ENCODE peak calls at places on chromosomes 16 and 17, in nine cellular contexts. One of them, this sample, is unnamed.

GRCh38 chr16:24990803-24991202 is 24.4 kb downstream of the ARHGAP17 start:
- ATAC-seq in right lobe of liver: no peak
- ATAC-seq in RWPE2: no peak
- ATAC-seq in heart right ventricle: no peak
- ATAC-seq in B cell: no peak
- ATAC-seq in Right ventricle myocardium superior: no peak
- ATAC-seq in stimulated activated naive B cell treated with anti-CD40 and anti-IgM and Interleukin-4, amounts not matched to agents 10 μg/mL and 1 μg/mL and 100 μg/mL, for 72 hours: no peak
- ATAC-seq in stimulated activated memory B cell treated with anti-CD40 and anti-IgM and Interleukin-4, amounts not matched to agents 10 μg/mL and 1 μg/mL and 100 μg/mL, for 72 hours: no peak
- ATAC-seq in lower lobe of right lung: no peak
- ATAC-seq in this sample: no peak

GRCh38 chr17:46832306-46832895 is 13.9 kb upstream of the WNT3 start:
- ATAC-seq in right lobe of liver: no peak
- ATAC-seq in RWPE2: no peak
- ATAC-seq in heart right ventricle: no peak
- ATAC-seq in B cell: no peak
- ATAC-seq in Right ventricle myocardium superior: no peak
- ATAC-seq in stimulated activated naive B cell treated with anti-CD40 and anti-IgM and Interleukin-4, amounts not matched to agents 10 μg/mL and 1 μg/mL and 100 μg/mL, for 72 hours: no peak
- ATAC-seq in stimulated activated memory B cell treated with anti-CD40 and anti-IgM and Interleukin-4, amounts not matched to agents 10 μg/mL and 1 μg/mL and 100 μg/mL, for 72 hours: no peak
- ATAC-seq in lower lobe of right lung: no peak
- ATAC-seq in this sample: no peak

GRCh38 chr16:79415983-79416641 is 184.4 kb downstream of the MAF start:
- ATAC-seq in right lobe of liver: no peak
- ATAC-seq in RWPE2: no peak
- ATAC-seq in heart right ventricle: no peak
- ATAC-seq in B cell: no peak
- ATAC-seq in Right ventricle myocardium superior: no peak
- ATAC-seq in stimulated activated naive B cell treated with anti-CD40 and anti-IgM and Interleukin-4, amounts not matched to agents 10 μg/mL and 1 μg/mL and 100 μg/mL, for 72 hours: no peak
- ATAC-seq in stimulated activated memory B cell treated with anti-CD40 and anti-IgM and Interleukin-4, amounts not matched to agents 10 μg/mL and 1 μg/mL and 100 μg/mL, for 72 hours: no peak
- ATAC-seq in lower lobe of right lung: no peak
- ATAC-seq in this sample: no peak

GRCh38 chr16:71557954-71558582 is 18.8 kb downstream of the TAT start:
- ATAC-seq in right lobe of liver: peak; percentile 86
- ATAC-seq in RWPE2: no peak
- ATAC-seq in heart right ventricle: no peak
- ATAC-seq in B cell: no peak
- ATAC-seq in Right ventricle myocardium superior: no peak
- ATAC-seq in stimulated activated naive B cell treated with anti-CD40 and anti-IgM and Interleukin-4, amounts not matched to agents 10 μg/mL and 1 μg/mL and 100 μg/mL, for 72 hours: no peak
- ATAC-seq in stimulated activated memory B cell treated with anti-CD40 and anti-IgM and Interleukin-4, amounts not matched to agents 10 μg/mL and 1 μg/mL and 100 μg/mL, for 72 hours: no peak
- ATAC-seq in lower lobe of right lung: no peak
- ATAC-seq in this sample: no peak

GRCh38 chr17:74924250-74924948 is at the start of gene OTOP2:
- ATAC-seq in right lobe of liver: peak; percentile 36
- ATAC-seq in RWPE2: no peak
- ATAC-seq in heart right ventricle: no peak
- ATAC-seq in B cell: no peak
- ATAC-seq in Right ventricle myocardium superior: peak; percentile 52
- ATAC-seq in stimulated activated naive B cell treated with anti-CD40 and anti-IgM and Interleukin-4, amounts not matched to agents 10 μg/mL and 1 μg/mL and 100 μg/mL, for 72 hours: no peak
- ATAC-seq in stimulated activated memory B cell treated with anti-CD40 and anti-IgM and Interleukin-4, amounts not matched to agents 10 μg/mL and 1 μg/mL and 100 μg/mL, for 72 hours: no peak
- ATAC-seq in lower lobe of right lung: peak; percentile 45
- ATAC-seq in this sample: no peak

GRCh38 chr16:73126453-73126853 is 78.5 kb upstream of the ZFHX3 start:
- ATAC-seq in right lobe of liver: peak; percentile 77
- ATAC-seq in RWPE2: peak; percentile 17
- ATAC-seq in heart right ventricle: peak; percentile 75
- ATAC-seq in B cell: no peak
- ATAC-seq in Right ventricle myocardium superior: peak; percentile 71
- ATAC-seq in stimulated activated naive B cell treated with anti-CD40 and anti-IgM and Interleukin-4, amounts not matched to agents 10 μg/mL and 1 μg/mL and 100 μg/mL, for 72 hours: no peak
- ATAC-seq in stimulated activated memory B cell treated with anti-CD40 and anti-IgM and Interleukin-4, amounts not matched to agents 10 μg/mL and 1 μg/mL and 100 μg/mL, for 72 hours: no peak
- ATAC-seq in lower lobe of right lung: peak; percentile 61
- ATAC-seq in this sample: no peak

GRCh38 chr16:85387731-85388295 is 225.3 kb upstream of the GSE1 start:
- ATAC-seq in right lobe of liver: no peak
- ATAC-seq in RWPE2: no peak
- ATAC-seq in heart right ventricle: no peak
- ATAC-seq in B cell: no peak
- ATAC-seq in Right ventricle myocardium superior: no peak
- ATAC-seq in stimulated activated naive B cell treated with anti-CD40 and anti-IgM and Interleukin-4, amounts not matched to agents 10 μg/mL and 1 μg/mL and 100 μg/mL, for 72 hours: no peak
- ATAC-seq in stimulated activated memory B cell treated with anti-CD40 and anti-IgM and Interleukin-4, amounts not matched to agents 10 μg/mL and 1 μg/mL and 100 μg/mL, for 72 hours: no peak
- ATAC-seq in lower lobe of right lung: no peak
- ATAC-seq in this sample: no peak

GRCh38 chr17:27968206-27968732 is 74.2 kb upstream of the NLK start:
- ATAC-seq in right lobe of liver: peak; percentile 81
- ATAC-seq in RWPE2: no peak
- ATAC-seq in heart right ventricle: peak; percentile 96
- ATAC-seq in B cell: no peak
- ATAC-seq in Right ventricle myocardium superior: peak; percentile 98
- ATAC-seq in stimulated activated naive B cell treated with anti-CD40 and anti-IgM and Interleukin-4, amounts not matched to agents 10 μg/mL and 1 μg/mL and 100 μg/mL, for 72 hours: no peak
- ATAC-seq in stimulated activated memory B cell treated with anti-CD40 and anti-IgM and Interleukin-4, amounts not matched to agents 10 μg/mL and 1 μg/mL and 100 μg/mL, for 72 hours: no peak
- ATAC-seq in lower lobe of right lung: no peak
- ATAC-seq in this sample: no peak

GRCh38 chr17:1365445-1366039 is 34.5 kb downstream of the YWHAE start:
- ATAC-seq in right lobe of liver: peak; percentile 81
- ATAC-seq in RWPE2: peak; percentile 67
- ATAC-seq in heart right ventricle: no peak
- ATAC-seq in B cell: peak; percentile 69
- ATAC-seq in Right ventricle myocardium superior: peak; percentile 78
- ATAC-seq in stimulated activated naive B cell treated with anti-CD40 and anti-IgM and Interleukin-4, amounts not matched to agents 10 μg/mL and 1 μg/mL and 100 μg/mL, for 72 hours: peak; percentile 62
- ATAC-seq in stimulated activated memory B cell treated with anti-CD40 and anti-IgM and Interleukin-4, amounts not matched to agents 10 μg/mL and 1 μg/mL and 100 μg/mL, for 72 hours: peak; percentile 68
- ATAC-seq in lower lobe of right lung: peak; percentile 82
- ATAC-seq in this sample: peak; percentile 72

GRCh38 chr16:890217-890616 is 80.6 kb downstream of the LMF1 start:
- ATAC-seq in right lobe of liver: no peak
- ATAC-seq in RWPE2: no peak
- ATAC-seq in heart right ventricle: peak; percentile 28
- ATAC-seq in B cell: no peak
- ATAC-seq in Right ventricle myocardium superior: peak; percentile 82
- ATAC-seq in stimulated activated naive B cell treated with anti-CD40 and anti-IgM and Interleukin-4, amounts not matched to agents 10 μg/mL and 1 μg/mL and 100 μg/mL, for 72 hours: no peak
- ATAC-seq in stimulated activated memory B cell treated with anti-CD40 and anti-IgM and Interleukin-4, amounts not matched to agents 10 μg/mL and 1 μg/mL and 100 μg/mL, for 72 hours: no peak
- ATAC-seq in lower lobe of right lung: no peak
- ATAC-seq in this sample: no peak

GRCh38 chr17:44384281-44384822 is 5.1 kb downstream of the ITGA2B start:
- ATAC-seq in right lobe of liver: no peak
- ATAC-seq in RWPE2: no peak
- ATAC-seq in heart right ventricle: no peak
- ATAC-seq in B cell: no peak
- ATAC-seq in Right ventricle myocardium superior: no peak
- ATAC-seq in stimulated activated naive B cell treated with anti-CD40 and anti-IgM and Interleukin-4, amounts not matched to agents 10 μg/mL and 1 μg/mL and 100 μg/mL, for 72 hours: no peak
- ATAC-seq in stimulated activated memory B cell treated with anti-CD40 and anti-IgM and Interleukin-4, amounts not matched to agents 10 μg/mL and 1 μg/mL and 100 μg/mL, for 72 hours: no peak
- ATAC-seq in lower lobe of right lung: no peak
- ATAC-seq in this sample: no peak

GRCh38 chr17:17805575-17805974 is 31.2 kb downstream of the SREBF1 start:
- ATAC-seq in right lobe of liver: no peak
- ATAC-seq in RWPE2: peak; percentile 3
- ATAC-seq in heart right ventricle: peak; percentile 39
- ATAC-seq in B cell: no peak
- ATAC-seq in Right ventricle myocardium superior: peak; percentile 57
- ATAC-seq in stimulated activated naive B cell treated with anti-CD40 and anti-IgM and Interleukin-4, amounts not matched to agents 10 μg/mL and 1 μg/mL and 100 μg/mL, for 72 hours: no peak
- ATAC-seq in stimulated activated memory B cell treated with anti-CD40 and anti-IgM and Interleukin-4, amounts not matched to agents 10 μg/mL and 1 μg/mL and 100 μg/mL, for 72 hours: no peak
- ATAC-seq in lower lobe of right lung: no peak
- ATAC-seq in this sample: no peak

GRCh38 chr17:82097187-82097918 is 683 bp downstream of the FASN start:
- ATAC-seq in right lobe of liver: no peak
- ATAC-seq in RWPE2: no peak
- ATAC-seq in heart right ventricle: no peak
- ATAC-seq in B cell: no peak
- ATAC-seq in Right ventricle myocardium superior: no peak
- ATAC-seq in stimulated activated naive B cell treated with anti-CD40 and anti-IgM and Interleukin-4, amounts not matched to agents 10 μg/mL and 1 μg/mL and 100 μg/mL, for 72 hours: peak; percentile 2
- ATAC-seq in stimulated activated memory B cell treated with anti-CD40 and anti-IgM and Interleukin-4, amounts not matched to agents 10 μg/mL and 1 μg/mL and 100 μg/mL, for 72 hours: peak; percentile 0
- ATAC-seq in lower lobe of right lung: peak; percentile 23
- ATAC-seq in this sample: peak; percentile 0

GRCh38 chr17:8226536-8227237 is 16.3 kb upstream of the AURKB start:
- ATAC-seq in right lobe of liver: no peak
- ATAC-seq in RWPE2: peak; percentile 5
- ATAC-seq in heart right ventricle: peak; percentile 0
- ATAC-seq in B cell: no peak
- ATAC-seq in Right ventricle myocardium superior: peak; percentile 10
- ATAC-seq in stimulated activated naive B cell treated with anti-CD40 and anti-IgM and Interleukin-4, amounts not matched to agents 10 μg/mL and 1 μg/mL and 100 μg/mL, for 72 hours: no peak
- ATAC-seq in stimulated activated memory B cell treated with anti-CD40 and anti-IgM and Interleukin-4, amounts not matched to agents 10 μg/mL and 1 μg/mL and 100 μg/mL, for 72 hours: no peak
- ATAC-seq in lower lobe of right lung: no peak
- ATAC-seq in this sample: no peak

GRCh38 chr16:79173910-79174309 is 426.6 kb downstream of the MAF start:
- ATAC-seq in right lobe of liver: no peak
- ATAC-seq in RWPE2: no peak
- ATAC-seq in heart right ventricle: no peak
- ATAC-seq in B cell: no peak
- ATAC-seq in Right ventricle myocardium superior: no peak
- ATAC-seq in stimulated activated naive B cell treated with anti-CD40 and anti-IgM and Interleukin-4, amounts not matched to agents 10 μg/mL and 1 μg/mL and 100 μg/mL, for 72 hours: no peak
- ATAC-seq in stimulated activated memory B cell treated with anti-CD40 and anti-IgM and Interleukin-4, amounts not matched to agents 10 μg/mL and 1 μg/mL and 100 μg/mL, for 72 hours: no peak
- ATAC-seq in lower lobe of right lung: peak; percentile 59
- ATAC-seq in this sample: no peak

GRCh38 chr16:21959050-21959449 is 5.9 kb downstream of the UQCRC2 start:
- ATAC-seq in right lobe of liver: no peak
- ATAC-seq in RWPE2: no peak
- ATAC-seq in heart right ventricle: no peak
- ATAC-seq in B cell: no peak
- ATAC-seq in Right ventricle myocardium superior: no peak
- ATAC-seq in stimulated activated naive B cell treated with anti-CD40 and anti-IgM and Interleukin-4, amounts not matched to agents 10 μg/mL and 1 μg/mL and 100 μg/mL, for 72 hours: no peak
- ATAC-seq in stimulated activated memory B cell treated with anti-CD40 and anti-IgM and Interleukin-4, amounts not matched to agents 10 μg/mL and 1 μg/mL and 100 μg/mL, for 72 hours: no peak
- ATAC-seq in lower lobe of right lung: no peak
- ATAC-seq in this sample: no peak

GRCh38 chr17:7023576-7024401 is 939 bp downstream of the BCL6B start:
- ATAC-seq in right lobe of liver: peak; percentile 63
- ATAC-seq in RWPE2: peak; percentile 68
- ATAC-seq in heart right ventricle: peak; percentile 67
- ATAC-seq in B cell: peak; percentile 72
- ATAC-seq in Right ventricle myocardium superior: peak; percentile 48
- ATAC-seq in stimulated activated naive B cell treated with anti-CD40 and anti-IgM and Interleukin-4, amounts not matched to agents 10 μg/mL and 1 μg/mL and 100 μg/mL, for 72 hours: peak; percentile 70
- ATAC-seq in stimulated activated memory B cell treated with anti-CD40 and anti-IgM and Interleukin-4, amounts not matched to agents 10 μg/mL and 1 μg/mL and 100 μg/mL, for 72 hours: peak; percentile 78
- ATAC-seq in lower lobe of right lung: peak; percentile 84
- ATAC-seq in this sample: peak; percentile 80

GRCh38 chr17:67054011-67054591 is 9.7 kb downstream of the CACNG1 start:
- ATAC-seq in right lobe of liver: no peak
- ATAC-seq in RWPE2: no peak
- ATAC-seq in heart right ventricle: no peak
- ATAC-seq in B cell: no peak
- ATAC-seq in Right ventricle myocardium superior: no peak
- ATAC-seq in stimulated activated naive B cell treated with anti-CD40 and anti-IgM and Interleukin-4, amounts not matched to agents 10 μg/mL and 1 μg/mL and 100 μg/mL, for 72 hours: no peak
- ATAC-seq in stimulated activated memory B cell treated with anti-CD40 and anti-IgM and Interleukin-4, amounts not matched to agents 10 μg/mL and 1 μg/mL and 100 μg/mL, for 72 hours: no peak
- ATAC-seq in lower lobe of right lung: no peak
- ATAC-seq in this sample: no peak

GRCh38 chr17:3946711-3947235 is 17.5 kb downstream of the ATP2A3 start:
- ATAC-seq in right lobe of liver: no peak
- ATAC-seq in RWPE2: no peak
- ATAC-seq in heart right ventricle: no peak
- ATAC-seq in B cell: no peak
- ATAC-seq in Right ventricle myocardium superior: no peak
- ATAC-seq in stimulated activated naive B cell treated with anti-CD40 and anti-IgM and Interleukin-4, amounts not matched to agents 10 μg/mL and 1 μg/mL and 100 μg/mL, for 72 hours: no peak
- ATAC-seq in stimulated activated memory B cell treated with anti-CD40 and anti-IgM and Interleukin-4, amounts not matched to agents 10 μg/mL and 1 μg/mL and 100 μg/mL, for 72 hours: no peak
- ATAC-seq in lower lobe of right lung: no peak
- ATAC-seq in this sample: no peak

GRCh38 chr16:50153648-50154368 is 702 bp downstream of the TENT4B start:
- ATAC-seq in right lobe of liver: no peak
- ATAC-seq in RWPE2: peak; percentile 16
- ATAC-seq in heart right ventricle: peak; percentile 21
- ATAC-seq in B cell: no peak
- ATAC-seq in Right ventricle myocardium superior: no peak
- ATAC-seq in stimulated activated naive B cell treated with anti-CD40 and anti-IgM and Interleukin-4, amounts not matched to agents 10 μg/mL and 1 μg/mL and 100 μg/mL, for 72 hours: peak; percentile 5
- ATAC-seq in stimulated activated memory B cell treated with anti-CD40 and anti-IgM and Interleukin-4, amounts not matched to agents 10 μg/mL and 1 μg/mL and 100 μg/mL, for 72 hours: peak; percentile 2
- ATAC-seq in lower lobe of right lung: peak; percentile 4
- ATAC-seq in this sample: peak; percentile 4

GRCh38 chr17:15508466-15508865 is 41.0 kb upstream of the CDRT4 start:
- ATAC-seq in right lobe of liver: no peak
- ATAC-seq in RWPE2: no peak
- ATAC-seq in heart right ventricle: peak; percentile 69
- ATAC-seq in B cell: no peak
- ATAC-seq in Right ventricle myocardium superior: peak; percentile 67
- ATAC-seq in stimulated activated naive B cell treated with anti-CD40 and anti-IgM and Interleukin-4, amounts not matched to agents 10 μg/mL and 1 μg/mL and 100 μg/mL, for 72 hours: no peak
- ATAC-seq in stimulated activated memory B cell treated with anti-CD40 and anti-IgM and Interleukin-4, amounts not matched to agents 10 μg/mL and 1 μg/mL and 100 μg/mL, for 72 hours: no peak
- ATAC-seq in lower lobe of right lung: no peak
- ATAC-seq in this sample: no peak

GRCh38 chr17:73068322-73069153 is 23.9 kb downstream of the SLC39A11 start:
- ATAC-seq in right lobe of liver: peak; percentile 20
- ATAC-seq in RWPE2: peak; percentile 87
- ATAC-seq in heart right ventricle: no peak
- ATAC-seq in B cell: no peak
- ATAC-seq in Right ventricle myocardium superior: no peak
- ATAC-seq in stimulated activated naive B cell treated with anti-CD40 and anti-IgM and Interleukin-4, amounts not matched to agents 10 μg/mL and 1 μg/mL and 100 μg/mL, for 72 hours: no peak
- ATAC-seq in stimulated activated memory B cell treated with anti-CD40 and anti-IgM and Interleukin-4, amounts not matched to agents 10 μg/mL and 1 μg/mL and 100 μg/mL, for 72 hours: no peak
- ATAC-seq in lower lobe of right lung: peak; percentile 16
- ATAC-seq in this sample: peak; percentile 40

GRCh38 chr16:67311607-67312449 is 14.7 kb downstream of the KCTD19 start:
- ATAC-seq in right lobe of liver: peak; percentile 51
- ATAC-seq in RWPE2: peak; percentile 99
- ATAC-seq in heart right ventricle: peak; percentile 72
- ATAC-seq in B cell: no peak
- ATAC-seq in Right ventricle myocardium superior: peak; percentile 70
- ATAC-seq in stimulated activated naive B cell treated with anti-CD40 and anti-IgM and Interleukin-4, amounts not matched to agents 10 μg/mL and 1 μg/mL and 100 μg/mL, for 72 hours: peak; percentile 96
- ATAC-seq in stimulated activated memory B cell treated with anti-CD40 and anti-IgM and Interleukin-4, amounts not matched to agents 10 μg/mL and 1 μg/mL and 100 μg/mL, for 72 hours: peak; percentile 93
- ATAC-seq in lower lobe of right lung: peak; percentile 60
- ATAC-seq in this sample: peak; percentile 97

GRCh38 chr16:85173077-85173980 is 61.1 kb upstream of the CIBAR2 start:
- ATAC-seq in right lobe of liver: no peak
- ATAC-seq in RWPE2: peak; percentile 81
- ATAC-seq in heart right ventricle: no peak
- ATAC-seq in B cell: no peak
- ATAC-seq in Right ventricle myocardium superior: no peak
- ATAC-seq in stimulated activated naive B cell treated with anti-CD40 and anti-IgM and Interleukin-4, amounts not matched to agents 10 μg/mL and 1 μg/mL and 100 μg/mL, for 72 hours: no peak
- ATAC-seq in stimulated activated memory B cell treated with anti-CD40 and anti-IgM and Interleukin-4, amounts not matched to agents 10 μg/mL and 1 μg/mL and 100 μg/mL, for 72 hours: no peak
- ATAC-seq in lower lobe of right lung: no peak
- ATAC-seq in this sample: peak; percentile 33

GRCh38 chr16:80369138-80369537 is 171.7 kb upstream of the DYNLRB2 start:
- ATAC-seq in right lobe of liver: no peak
- ATAC-seq in RWPE2: no peak
- ATAC-seq in heart right ventricle: no peak
- ATAC-seq in B cell: no peak
- ATAC-seq in Right ventricle myocardium superior: no peak
- ATAC-seq in stimulated activated naive B cell treated with anti-CD40 and anti-IgM and Interleukin-4, amounts not matched to agents 10 μg/mL and 1 μg/mL and 100 μg/mL, for 72 hours: no peak
- ATAC-seq in stimulated activated memory B cell treated with anti-CD40 and anti-IgM and Interleukin-4, amounts not matched to agents 10 μg/mL and 1 μg/mL and 100 μg/mL, for 72 hours: no peak
- ATAC-seq in lower lobe of right lung: peak; percentile 37
- ATAC-seq in this sample: no peak

GRCh38 chr16:21128991-21129390 is 21.7 kb downstream of the DNAH3 start:
- ATAC-seq in right lobe of liver: no peak
- ATAC-seq in RWPE2: no peak
- ATAC-seq in heart right ventricle: no peak
- ATAC-seq in B cell: no peak
- ATAC-seq in Right ventricle myocardium superior: no peak
- ATAC-seq in stimulated activated naive B cell treated with anti-CD40 and anti-IgM and Interleukin-4, amounts not matched to agents 10 μg/mL and 1 μg/mL and 100 μg/mL, for 72 hours: no peak
- ATAC-seq in stimulated activated memory B cell treated with anti-CD40 and anti-IgM and Interleukin-4, amounts not matched to agents 10 μg/mL and 1 μg/mL and 100 μg/mL, for 72 hours: no peak
- ATAC-seq in lower lobe of right lung: no peak
- ATAC-seq in this sample: no peak

GRCh38 chr16:68368602-68368944 is 57.8 kb downstream of the PRMT7 start:
- ATAC-seq in right lobe of liver: no peak
- ATAC-seq in RWPE2: no peak
- ATAC-seq in heart right ventricle: no peak
- ATAC-seq in B cell: peak; percentile 48
- ATAC-seq in Right ventricle myocardium superior: no peak
- ATAC-seq in stimulated activated naive B cell treated with anti-CD40 and anti-IgM and Interleukin-4, amounts not matched to agents 10 μg/mL and 1 μg/mL and 100 μg/mL, for 72 hours: peak; percentile 38
- ATAC-seq in stimulated activated memory B cell treated with anti-CD40 and anti-IgM and Interleukin-4, amounts not matched to agents 10 μg/mL and 1 μg/mL and 100 μg/mL, for 72 hours: peak; percentile 68
- ATAC-seq in lower lobe of right lung: no peak
- ATAC-seq in this sample: no peak

GRCh38 chr17:9987779-9988585 is 82.9 kb upstream of the RCVRN start:
- ATAC-seq in right lobe of liver: peak; percentile 41
- ATAC-seq in RWPE2: no peak
- ATAC-seq in heart right ventricle: no peak
- ATAC-seq in B cell: peak; percentile 57
- ATAC-seq in Right ventricle myocardium superior: peak; percentile 47
- ATAC-seq in stimulated activated naive B cell treated with anti-CD40 and anti-IgM and Interleukin-4, amounts not matched to agents 10 μg/mL and 1 μg/mL and 100 μg/mL, for 72 hours: peak; percentile 55
- ATAC-seq in stimulated activated memory B cell treated with anti-CD40 and anti-IgM and Interleukin-4, amounts not matched to agents 10 μg/mL and 1 μg/mL and 100 μg/mL, for 72 hours: no peak
- ATAC-seq in lower lobe of right lung: peak; percentile 63
- ATAC-seq in this sample: no peak

GRCh38 chr17:54935487-54935886 is 33.0 kb downstream of the COX11 start:
- ATAC-seq in right lobe of liver: no peak
- ATAC-seq in RWPE2: no peak
- ATAC-seq in heart right ventricle: no peak
- ATAC-seq in B cell: no peak
- ATAC-seq in Right ventricle myocardium superior: no peak
- ATAC-seq in stimulated activated naive B cell treated with anti-CD40 and anti-IgM and Interleukin-4, amounts not matched to agents 10 μg/mL and 1 μg/mL and 100 μg/mL, for 72 hours: no peak
- ATAC-seq in stimulated activated memory B cell treated with anti-CD40 and anti-IgM and Interleukin-4, amounts not matched to agents 10 μg/mL and 1 μg/mL and 100 μg/mL, for 72 hours: no peak
- ATAC-seq in lower lobe of right lung: no peak
- ATAC-seq in this sample: no peak

GRCh38 chr16:75227361-75228142 is 8.8 kb downstream of the CTRB1 start:
- ATAC-seq in right lobe of liver: peak; percentile 1
- ATAC-seq in RWPE2: peak; percentile 9
- ATAC-seq in heart right ventricle: peak; percentile 3
- ATAC-seq in B cell: no peak
- ATAC-seq in Right ventricle myocardium superior: no peak
- ATAC-seq in stimulated activated naive B cell treated with anti-CD40 and anti-IgM and Interleukin-4, amounts not matched to agents 10 μg/mL and 1 μg/mL and 100 μg/mL, for 72 hours: no peak
- ATAC-seq in stimulated activated memory B cell treated with anti-CD40 and anti-IgM and Interleukin-4, amounts not matched to agents 10 μg/mL and 1 μg/mL and 100 μg/mL, for 72 hours: no peak
- ATAC-seq in lower lobe of right lung: no peak
- ATAC-seq in this sample: no peak

GRCh38 chr17:44170499-44171201 is at the start of gene ASB16:
- ATAC-seq in right lobe of liver: peak; percentile 44
- ATAC-seq in RWPE2: no peak
- ATAC-seq in heart right ventricle: peak; percentile 75
- ATAC-seq in B cell: no peak
- ATAC-seq in Right ventricle myocardium superior: peak; percentile 82
- ATAC-seq in stimulated activated naive B cell treated with anti-CD40 and anti-IgM and Interleukin-4, amounts not matched to agents 10 μg/mL and 1 μg/mL and 100 μg/mL, for 72 hours: peak; percentile 20
- ATAC-seq in stimulated activated memory B cell treated with anti-CD40 and anti-IgM and Interleukin-4, amounts not matched to agents 10 μg/mL and 1 μg/mL and 100 μg/mL, for 72 hours: no peak
- ATAC-seq in lower lobe of right lung: peak; percentile 5
- ATAC-seq in this sample: no peak

This sample was measured in esophagus mucosa.